ENCODE peak calls at places on chromosomes 11 and 22, in six cellular contexts. K is GM23248, W is neural progenitor cell, G is PC-3, H is HCT116, U is MM.1S. S is an unnamed sample.

GRCh38 chr11:46888636-46889035 is 29.7 kb downstream of the LRP4 start:
- DNase-seq in K (no peak), W (no peak), G (no peak), H (no peak), U (no peak), S (no peak)

GRCh38 chr11:119977584-119977860 is 160.4 kb downstream of the TRIM29 start:
- DNase-seq in K (no peak), W (no peak), G (no peak), H (no peak), U (no peak), S (no peak)

GRCh38 chr22:17403906-17404305 is 34.6 kb downstream of the CECR2 start:
- DNase-seq in K (no peak), W (no peak), G (no peak), H (no peak), U (peak), S (no peak)

GRCh38 chr11:128290106-128290840 is 297.1 kb downstream of the ETS1 start:
- DNase-seq in K (peak), W (peak), G (peak), H (peak), U (peak), S (peak)

GRCh38 chr22:24200616-24201212 is 19.4 kb downstream of the SUSD2 start:
- DNase-seq in K (peak), W (no peak), G (peak), H (peak), U (no peak), S (no peak)

GRCh38 chr22:35192121-35192918 is 65.0 kb upstream of the HMGXB4 start:
- DNase-seq in K (no peak), W (no peak), G (peak), H (no peak), U (no peak), S (no peak)

GRCh38 chr11:102551188-102551781 is 20.7 kb upstream of the MMP7 start:
- DNase-seq in K (no peak), W (peak), G (no peak), H (no peak), U (no peak), S (no peak)

GRCh38 chr22:50226224-50227165 is 18.3 kb downstream of the TUBGCP6 start:
- DNase-seq in K (no peak), W (no peak), G (no peak), H (no peak), U (no peak), S (no peak)

GRCh38 chr22:28547132-28547842 is 132.4 kb downstream of the TTC28 start:
- DNase-seq in K (peak), W (no peak), G (peak), H (no peak), U (no peak), S (no peak)

GRCh38 chr22:36385491-36386350 is 2.0 kb downstream of the MYH9 start:
- DNase-seq in K (peak), W (peak), G (peak), H (no peak), U (peak), S (peak)

GRCh38 chr22:30486661-30487115 is 14.9 kb upstream of the SEC14L3 start:
- DNase-seq in K (no peak), W (no peak), G (no peak), H (no peak), U (no peak), S (no peak)

GRCh38 chr11:11977206-11977938 is 31.1 kb downstream of the DKK3 start:
- DNase-seq in K (peak), W (no peak), G (peak), H (peak), U (no peak), S (no peak)

GRCh38 chr22:46508391-46508999 is 28.9 kb downstream of the CELSR1 start:
- DNase-seq in K (peak), W (peak), G (no peak), H (no peak), U (no peak), S (no peak)

GRCh38 chr22:32421484-32421883 is 9.4 kb upstream of the RTCB start:
- DNase-seq in K (no peak), W (no peak), G (no peak), H (no peak), U (no peak), S (no peak)

GRCh38 chr22:49195636-49196035 is 632.0 kb downstream of the BRD1 start:
- DNase-seq in K (no peak), W (no peak), G (no peak), H (no peak), U (no peak), S (no peak)

GRCh38 chr11:12853325-12853651 is 155.8 kb upstream of the RASSF10 start:
- DNase-seq in K (no peak), W (no peak), G (no peak), H (no peak), U (no peak), S (no peak)

GRCh38 chr22:36329217-36330078 is 58.3 kb downstream of the MYH9 start:
- DNase-seq in K (peak), W (peak), G (peak), H (peak), U (no peak), S (peak)

GRCh38 chr11:11037162-11037732 is 179.4 kb upstream of the ZBED5 start:
- DNase-seq in K (no peak), W (no peak), G (no peak), H (no peak), U (no peak), S (no peak)

GRCh38 chr11:79437274-79437980 is 3.4 kb downstream of the TENM4 start:
- DNase-seq in K (peak), W (peak), G (no peak), H (no peak), U (peak), S (no peak)

GRCh38 chr11:2312232-2313042 is 10.6 kb downstream of the TSPAN32 start:
- DNase-seq in K (peak), W (no peak), G (peak), H (no peak), U (no peak), S (no peak)

GRCh38 chr11:8908099-8908498 is 2.9 kb upstream of the AKIP1 start:
- DNase-seq in K (no peak), W (no peak), G (no peak), H (no peak), U (no peak), S (no peak)

GRCh38 chr22:50244420-50245213 is at the start of gene TUBGCP6:
- DNase-seq in K (peak), W (peak), G (peak), H (peak), U (peak), S (peak)

GRCh38 chr11:118610773-118611432 is 3.5 kb downstream of the PHLDB1 start:
- DNase-seq in K (peak), W (peak), G (peak), H (no peak), U (peak), S (peak)

GRCh38 chr22:17797721-17798559 is 23.7 kb upstream of the BID start:
- DNase-seq in K (no peak), W (no peak), G (no peak), H (no peak), U (no peak), S (peak)

GRCh38 chr11:130653838-130654601 is 205.6 kb downstream of the ADAMTS15 start:
- DNase-seq in K (peak), W (no peak), G (peak), H (no peak), U (no peak), S (no peak)

GRCh38 chr11:91913407-91913806 is 311.2 kb upstream of the FAT3 start:
- DNase-seq in K (no peak), W (no peak), G (no peak), H (no peak), U (no peak), S (no peak)

GRCh38 chr11:32118025-32118974 is 27.4 kb downstream of the RCN1 start:
- DNase-seq in K (peak), W (no peak), G (peak), H (peak), U (no peak), S (no peak)

GRCh38 chr11:69393865-69394233 is 87.6 kb upstream of the LINC01488 start:
- DNase-seq in K (no peak), W (no peak), G (no peak), H (no peak), U (no peak), S (no peak)

GRCh38 chr11:76073716-76074115 is 132.6 kb downstream of the WNT11 start:
- DNase-seq in K (peak), W (no peak), G (no peak), H (no peak), U (no peak), S (no peak)

GRCh38 chr11:6757373-6757967 is 14.3 kb downstream of the OR2AG2 start:
- DNase-seq in K (peak), W (peak), G (peak), H (peak), U (peak), S (peak)

DNA sequence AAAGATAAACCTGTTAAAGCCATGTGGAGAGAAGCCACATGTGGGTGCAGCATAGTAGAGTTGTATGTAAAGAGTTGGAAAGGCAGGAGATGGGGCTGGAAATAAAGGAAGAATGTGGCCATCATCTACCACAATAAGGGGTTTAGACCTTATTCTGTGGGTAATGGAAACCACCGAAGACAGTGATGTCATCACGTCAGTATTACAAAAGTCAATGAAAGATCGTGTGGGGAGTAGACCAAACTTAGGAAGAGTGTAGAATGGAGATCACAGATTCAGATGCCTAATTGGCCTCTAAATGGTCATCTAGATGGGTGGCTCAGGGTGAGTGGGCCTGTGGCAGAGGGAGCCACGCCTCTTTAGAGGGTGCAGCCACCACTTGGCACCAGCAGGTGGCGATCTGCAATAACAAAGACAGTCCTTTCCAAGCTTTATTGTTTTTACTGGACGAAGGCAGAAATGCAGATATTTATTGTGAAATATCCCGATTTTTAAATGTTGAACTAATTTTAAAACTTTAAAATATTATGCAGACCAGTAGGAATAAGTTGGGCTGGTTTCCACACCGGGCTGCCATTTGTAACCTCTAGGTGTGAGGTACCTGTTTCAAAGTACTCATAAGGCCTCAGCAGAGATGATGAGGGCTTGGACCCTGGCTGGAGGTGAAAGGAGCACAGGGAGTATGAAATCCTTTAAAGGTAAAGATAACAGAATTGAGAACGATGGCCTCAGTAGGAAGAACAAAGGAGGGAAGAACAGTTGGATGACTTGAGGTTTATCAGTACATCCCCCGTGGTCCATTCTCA is 222.0 kb downstream of the DBX1 start:
- DNase-seq in K (peak), W (peak), G (peak), H (peak), U (peak), S (peak)
- TF ChIP-seq EZH2phosphoT487 in K (no peak), W (no peak), G (no peak), H (no peak), U (no peak), S (no peak)

DNA sequence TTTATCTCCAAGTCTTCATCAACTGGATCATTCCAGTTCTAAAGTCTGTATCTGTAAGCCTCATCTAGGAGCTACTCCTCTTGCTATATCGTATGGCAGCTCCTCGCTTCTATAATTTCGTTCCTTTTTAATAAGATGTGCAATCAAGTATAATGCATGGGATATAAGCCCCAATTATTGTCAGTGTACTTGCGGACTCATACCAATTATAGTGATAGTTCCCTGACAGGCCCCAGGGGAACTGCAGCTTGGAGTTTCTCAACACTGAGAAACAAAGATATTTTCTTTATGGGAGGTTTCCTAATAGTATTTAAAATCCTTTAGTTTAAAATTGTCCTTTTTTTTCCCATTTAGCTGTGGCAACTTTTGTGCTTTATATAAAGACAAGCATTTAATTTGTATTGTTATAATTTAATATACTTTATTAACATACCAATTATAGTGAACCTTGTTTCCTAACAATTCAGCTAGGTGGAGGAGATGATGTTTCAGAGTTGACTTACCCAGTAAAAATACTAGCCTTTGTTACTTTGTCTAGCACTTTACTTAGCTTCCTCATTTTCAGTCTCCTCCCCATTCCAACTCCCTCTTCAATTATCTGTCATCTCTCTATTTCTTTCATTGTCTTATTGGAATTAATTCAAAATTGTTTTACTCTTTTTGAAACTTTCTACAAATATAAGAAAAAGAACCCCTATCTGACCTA is 25.3 kb upstream of the DDX17 start:
- DNase-seq in K (no peak), W (no peak), G (no peak), H (no peak), U (no peak), S (no peak)
- H2AFZ ChIP-seq in K (peak), W (no peak), G (peak), H (peak), U (no peak), S (no peak)

GRCh38 chr11:73203790-73204189 is 14.3 kb upstream of the P2RY2 start:
- DNase-seq in K (no peak), W (no peak), G (no peak), H (no peak), U (no peak), S (no peak)

GRCh38 chr11:73205666-73206343 is 12.3 kb upstream of the P2RY2 start:
- DNase-seq in K (no peak), W (no peak), G (no peak), H (no peak), U (no peak), S (no peak)

GRCh38 chr11:73206751-73207280 is 11.3 kb upstream of the P2RY2 start:
- DNase-seq in K (no peak), W (no peak), G (peak), H (no peak), U (no peak), S (no peak)

GRCh38 chr11:73203322-73203721 is 14.8 kb upstream of the P2RY2 start:
- DNase-seq in K (no peak), W (no peak), G (no peak), H (no peak), U (no peak), S (no peak)

GRCh38 chr11:73204711-73205121 is 13.4 kb upstream of the P2RY2 start:
- DNase-seq in K (no peak), W (no peak), G (no peak), H (no peak), U (no peak), S (no peak)
- TF ChIP-seq EZH2phosphoT487 in K (no peak), W (no peak), G (no peak), H (no peak), U (no peak), S (no peak)

GRCh38 chr11:27187075-27187847 is 146.6 kb downstream of the BBOX1 start:
- DNase-seq in K (no peak), W (no peak), G (no peak), H (no peak), U (no peak), S (no peak)

GRCh38 chr11:27187848-27188621 is 147.4 kb downstream of the BBOX1 start:
- DNase-seq in K (no peak), W (no peak), G (no peak), H (no peak), U (no peak), S (no peak)

GRCh38 chr11:27179334-27179733 is 138.7 kb downstream of the BBOX1 start:
- DNase-seq in K (peak), W (no peak), G (no peak), H (no peak), U (no peak), S (no peak)

GRCh38 chr11:27183672-27184457 is 143.2 kb downstream of the BBOX1 start:
- DNase-seq in K (peak), W (peak), G (peak), H (peak), U (peak), S (peak)

GRCh38 chr11:27184458-27185312 is 144.1 kb downstream of the BBOX1 start:
- DNase-seq in K (peak), W (no peak), G (no peak), H (no peak), U (no peak), S (no peak)
- H2AFZ ChIP-seq in K (peak), W (no peak), G (no peak), H (no peak), U (no peak), S (no peak)

GRCh38 chr11:14454861-14455632 is 44.6 kb downstream of the COPB1 start:
- DNase-seq in K (peak), W (peak), G (peak), H (no peak), U (no peak), S (peak)
- TF ChIP-seq EZH2phosphoT487 in K (no peak), W (no peak), G (no peak), H (no peak), U (no peak), S (no peak)